ENCODE peak calls at places on chromosomes 13 and 19, in six cellular contexts. I, A, J, W, V and O are unnamed samples.

GRCh38 chr13:113324336-113324882 is 27.4 kb downstream of the LAMP1 start:
- ATAC-seq in J (no peak), W (no peak), I (no peak), V (no peak), A (no peak), O (no peak)

GRCh38 chr19:14425696-14426138 is 6.6 kb upstream of the DDX39A start:
- ATAC-seq in I (no peak), A (no peak), V (peak), J (no peak), W (no peak), O (no peak)

GRCh38 chr13:72508392-72508791 is 219.0 kb downstream of the MZT1 start:
- ATAC-seq in I (no peak), A (no peak), W (no peak), V (no peak), J (no peak), O (no peak)

GRCh38 chr13:99051768-99052455 is 74.0 kb upstream of the DOCK9 start:
- ATAC-seq in I (no peak), A (no peak), J (no peak), V (no peak), W (no peak), O (no peak)

GRCh38 chr19:17347361-17347760 is 10.0 kb downstream of the GTPBP3 start:
- ATAC-seq in J (no peak), A (peak), I (no peak), W (peak), V (no peak), O (peak)

GRCh38 chr13:28449826-28450773 is 44.8 kb downstream of the FLT1 start:
- ATAC-seq in J (no peak), V (no peak), A (no peak), W (no peak), I (no peak), O (no peak)

GRCh38 chr19:45779231-45780145 is 2.8 kb downstream of the DMPK start:
- ATAC-seq in W (peak), J (peak), I (peak), V (peak), A (peak), O (peak)

GRCh38 chr19:4423727-4424126 is 21.3 kb downstream of the CHAF1A start:
- ATAC-seq in W (no peak), J (no peak), V (no peak), A (no peak), I (no peak), O (no peak)

GRCh38 chr19:41206926-41207750 is 11.9 kb upstream of the AXL start:
- ATAC-seq in J (no peak), V (no peak), A (peak), I (no peak), W (peak), O (peak)

GRCh38 chr13:94351292-94352000 is 128.0 kb downstream of the DCT start:
- ATAC-seq in A (no peak), I (no peak), J (no peak), V (peak), W (no peak), O (no peak)

GRCh38 chr19:6697291-6697690 is 23.2 kb downstream of the C3 start:
- ATAC-seq in W (no peak), J (no peak), V (no peak), I (no peak), A (no peak), O (no peak)

GRCh38 chr13:42466123-42466522 is 107.8 kb upstream of the TNFSF11 start:
- ATAC-seq in I (no peak), A (no peak), J (no peak), W (no peak), V (no peak), O (no peak)

GRCh38 chr19:39582891-39583625 is 19.3 kb upstream of the LGALS13 start:
- ATAC-seq in V (no peak), J (no peak), A (no peak), W (no peak), I (no peak), O (no peak)

GRCh38 chr19:44596428-44597130 is 16.8 kb upstream of the IGSF23 start:
- ATAC-seq in I (peak), W (no peak), A (peak), J (peak), V (no peak), O (no peak)

GRCh38 chr13:76012091-76012721 is 376.1 kb downstream of the LMO7 start:
- ATAC-seq in J (no peak), V (peak), I (no peak), W (no peak), A (peak), O (no peak)

GRCh38 chr13:94028234-94029145 is 451.0 kb downstream of the DCT start:
- ATAC-seq in A (no peak), I (no peak), V (no peak), W (no peak), J (no peak), O (no peak)

GRCh38 chr13:48316826-48317510 is 13.4 kb downstream of the RB1 start:
- ATAC-seq in A (peak), W (peak), V (no peak), J (no peak), I (no peak), O (peak)

GRCh38 chr13:49435992-49436391 is 7.9 kb downstream of the CAB39L start:
- ATAC-seq in A (no peak), W (peak), J (no peak), I (no peak), V (peak), O (peak)

GRCh38 chr13:95049772-95050171 is 251.5 kb downstream of the ABCC4 start:
- ATAC-seq in J (no peak), I (no peak), A (no peak), V (no peak), W (no peak), O (no peak)

GRCh38 chr13:76754414-76754813 is 131.8 kb downstream of the KCTD12 start:
- ATAC-seq in W (peak), V (no peak), I (no peak), J (no peak), A (no peak), O (peak)

GRCh38 chr13:110123041-110123809 is 183.7 kb downstream of the COL4A1 start:
- ATAC-seq in W (no peak), I (no peak), A (no peak), V (no peak), J (no peak), O (no peak)

GRCh38 chr19:45952691-45953505 is 20.8 kb downstream of the NOVA2 start:
- ATAC-seq in V (peak), W (peak), A (no peak), I (peak), J (peak), O (no peak)

GRCh38 chr13:27621116-27621365 is 651 bp upstream of the POLR1D start:
- ATAC-seq in V (no peak), A (no peak), I (no peak), W (no peak), J (peak), O (no peak)

GRCh38 chr19:35143231-35143715 is at the start of gene FXYD7:
- ATAC-seq in W (no peak), A (no peak), I (no peak), J (no peak), V (no peak), O (no peak)

GRCh38 chr13:66835040-66835628 is 395.0 kb downstream of the PCDH9 start:
- ATAC-seq in I (peak), A (no peak), W (peak), V (no peak), J (no peak), O (peak)

DNA sequence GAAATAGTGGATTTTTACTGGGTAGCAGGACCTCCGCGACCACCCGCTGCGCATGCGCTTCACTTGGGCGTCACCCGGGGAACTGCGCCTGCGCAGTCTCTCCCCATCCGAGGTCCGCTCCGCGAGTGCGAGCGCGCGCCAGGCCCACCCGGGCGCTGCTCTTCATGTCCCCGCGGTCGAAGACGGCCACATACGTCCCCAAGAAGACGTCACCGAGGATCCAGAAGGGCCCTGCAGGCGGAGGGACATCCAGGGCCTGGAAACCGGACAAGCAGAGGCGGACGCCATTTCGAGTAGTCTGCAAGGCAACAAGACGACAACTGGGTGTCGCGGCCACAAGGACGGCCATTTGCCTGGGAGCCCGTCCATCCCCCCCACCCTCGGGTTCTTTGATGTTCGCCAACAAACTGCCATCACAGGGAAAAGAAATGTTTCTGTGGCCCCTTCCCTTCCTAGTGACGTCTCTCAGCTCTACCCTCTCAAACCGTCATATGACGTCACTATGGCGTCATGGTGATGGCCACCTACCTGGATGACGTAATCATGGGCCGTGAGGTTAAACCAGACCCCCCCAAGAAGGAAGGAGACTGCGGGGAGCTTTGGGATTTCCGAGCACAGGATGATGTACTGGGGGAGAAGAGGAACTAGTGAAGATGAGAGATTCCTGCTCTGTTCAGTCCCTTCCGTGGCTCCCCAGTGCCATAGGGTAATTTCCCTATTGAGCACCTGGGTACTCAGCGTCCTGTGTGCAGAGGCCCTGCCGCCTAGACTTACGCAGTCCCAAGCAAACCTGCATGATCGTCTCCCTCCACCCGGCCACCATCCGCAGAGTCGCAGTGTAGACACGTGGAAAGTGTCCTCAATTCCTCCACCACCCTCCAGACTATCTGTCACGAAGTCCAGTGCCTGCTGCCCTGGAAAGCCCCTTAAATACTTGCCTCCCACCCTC is 6.7 kb downstream of the NAPSA start:
- ATAC-seq in J (peak), I (no peak), A (no peak), W (peak), V (peak), O (peak)
- TF ChIP-seq POLR2A in J (peak), I (no peak), A (peak), W (no peak), V (no peak), O (no peak)

GRCh38 chr19:16325161-16325527 is 518 bp downstream of the KLF2 start:
- ATAC-seq in W (peak), A (no peak), J (peak), V (peak), I (peak), O (peak)

GRCh38 chr19:16327131-16327450 is 2.5 kb downstream of the KLF2 start:
- ATAC-seq in J (no peak), W (no peak), I (no peak), V (no peak), A (no peak), O (no peak)

GRCh38 chr19:16326401-16327130 is 1.9 kb downstream of the KLF2 start:
- ATAC-seq in V (no peak), J (no peak), A (no peak), W (no peak), I (no peak), O (no peak)

GRCh38 chr19:16324384-16325160 is at the start of gene KLF2:
- ATAC-seq in J (peak), W (peak), A (peak), V (peak), I (peak), O (peak)

GRCh38 chr19:16325671-16326400 is 1.2 kb downstream of the KLF2 start:
- ATAC-seq in J (no peak), I (no peak), V (no peak), W (no peak), A (no peak), O (no peak)
- TF ChIP-seq POLR2A in J (no peak), I (no peak), V (peak), W (no peak), A (peak), O (peak)

GRCh38 chr19:37973666-37974065 is 66.7 kb downstream of the SIPA1L3 start:
- ATAC-seq in V (no peak), I (no peak), A (no peak), J (no peak), W (no peak), O (no peak)

GRCh38 chr19:37966211-37967072 is 59.4 kb downstream of the SIPA1L3 start:
- ATAC-seq in W (no peak), A (no peak), V (peak), I (peak), J (peak), O (no peak)

GRCh38 chr19:37972803-37973202 is 65.8 kb downstream of the SIPA1L3 start:
- ATAC-seq in A (no peak), I (no peak), J (no peak), V (no peak), W (no peak), O (no peak)

GRCh38 chr19:37969695-37970094 is 62.7 kb downstream of the SIPA1L3 start:
- ATAC-seq in V (no peak), I (no peak), W (no peak), A (no peak), J (no peak), O (no peak)

DNA sequence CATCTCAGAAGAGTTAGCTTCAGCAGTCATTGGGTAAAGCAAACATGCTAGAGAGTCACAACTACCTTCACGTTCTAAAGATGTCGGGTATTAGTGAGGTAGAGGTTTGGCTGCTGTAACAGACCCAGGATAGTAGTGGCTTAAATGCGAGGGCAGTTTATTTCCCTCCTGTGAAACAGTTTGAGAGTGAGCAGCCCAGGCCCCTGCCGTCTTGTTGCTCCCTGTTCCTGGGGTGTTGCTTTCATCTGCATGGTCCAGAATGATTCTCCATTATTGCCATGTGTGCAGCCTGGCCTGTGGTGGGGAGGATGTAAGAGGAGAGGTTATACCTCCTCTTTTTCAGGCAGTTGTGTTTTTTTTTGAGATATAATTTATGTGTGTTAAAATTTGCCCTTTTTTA is 63.7 kb downstream of the SIPA1L3 start:
- ATAC-seq in I (no peak), W (no peak), V (no peak), A (no peak), J (no peak), O (no peak)
- TF ChIP-seq POLR2A in I (no peak), W (no peak), V (no peak), A (no peak), J (no peak), O (no peak)

DNA sequence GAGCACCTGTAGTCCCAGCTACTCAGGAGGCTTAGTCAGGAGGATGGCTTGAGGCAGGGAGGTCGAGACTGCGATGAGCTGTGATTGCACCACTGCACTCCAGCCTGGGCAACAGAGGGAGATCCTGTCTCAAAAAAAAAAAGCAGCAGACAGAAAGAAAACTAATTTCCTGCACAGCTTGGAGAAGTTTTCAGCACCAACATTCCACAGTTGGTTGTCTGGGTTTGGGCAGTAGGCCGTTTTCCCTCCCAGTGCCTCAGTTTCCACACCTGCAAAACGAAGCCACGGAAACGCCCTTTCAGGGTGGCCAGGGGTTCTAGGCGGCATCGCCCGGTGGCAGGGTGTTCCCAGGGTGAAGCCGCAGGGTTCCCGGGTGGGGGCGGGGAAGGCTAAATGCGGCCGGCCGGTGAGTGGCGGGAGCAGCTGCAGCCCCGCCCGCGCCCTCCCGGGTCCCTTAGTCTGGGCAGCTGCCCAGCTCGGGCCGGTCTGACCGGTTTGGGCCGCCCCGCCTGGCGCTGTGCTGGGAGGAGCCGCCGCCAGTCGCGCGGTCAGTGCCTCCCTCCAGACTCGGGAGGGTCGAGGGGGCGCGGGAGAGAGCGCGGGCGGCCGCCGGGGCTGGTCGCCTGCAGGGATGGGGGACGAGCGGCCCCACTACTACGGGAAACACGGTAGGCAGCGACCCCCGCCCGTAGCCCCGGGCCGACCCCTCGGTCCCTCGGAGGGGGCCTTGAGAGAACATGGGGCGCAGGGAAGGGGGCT is at the start of gene SLC44A2:
- ATAC-seq in W (peak), A (peak), I (peak), J (peak), V (peak), O (peak)
- TF ChIP-seq POLR2A in W (no peak), A (peak), I (no peak), J (peak), V (no peak), O (no peak)

GRCh38 chr19:18964121-18964520 is 23.1 kb upstream of the HOMER3 start:
- ATAC-seq in W (no peak), J (no peak), A (no peak), I (no peak), V (no peak), O (no peak)

GRCh38 chr19:18969953-18970659 is 29.1 kb upstream of the HOMER3 start:
- ATAC-seq in J (no peak), W (no peak), V (peak), A (no peak), I (no peak), O (no peak)

GRCh38 chr19:18967358-18968146 is 26.5 kb upstream of the HOMER3 start:
- ATAC-seq in I (no peak), V (peak), A (peak), J (no peak), W (peak), O (peak)

GRCh38 chr19:18961767-18962423 is 20.9 kb upstream of the HOMER3 start:
- ATAC-seq in V (peak), W (no peak), J (no peak), A (no peak), I (peak), O (no peak)

GRCh38 chr19:18966304-18966703 is 25.3 kb upstream of the HOMER3 start:
- ATAC-seq in J (no peak), I (no peak), V (no peak), W (no peak), A (no peak), O (no peak)
- TF ChIP-seq POLR2A in J (no peak), I (no peak), V (no peak), W (no peak), A (no peak), O (no peak)

GRCh38 chr19:55165952-55166529 is 372 bp downstream of the DNAAF3 start:
- ATAC-seq in V (peak), I (peak), J (peak), W (peak), A (peak), O (peak)

GRCh38 chr19:55171440-55171839 is 5.0 kb upstream of the DNAAF3 start:
- ATAC-seq in V (no peak), A (no peak), W (no peak), I (no peak), J (no peak), O (no peak)

GRCh38 chr19:55169136-55169535 is 2.7 kb upstream of the DNAAF3 start:
- ATAC-seq in W (no peak), J (no peak), A (no peak), V (no peak), I (no peak), O (no peak)

GRCh38 chr19:55161571-55162322 is 4.2 kb upstream of the TNNI3 start:
- ATAC-seq in W (no peak), V (no peak), A (no peak), I (no peak), J (no peak), O (no peak)

GRCh38 chr19:55166530-55167268 is at the start of gene DNAAF3:
- ATAC-seq in I (peak), V (peak), J (peak), A (peak), W (peak), O (peak)
- TF ChIP-seq POLR2A in I (no peak), V (no peak), J (no peak), A (no peak), W (no peak), O (no peak)

DNA sequence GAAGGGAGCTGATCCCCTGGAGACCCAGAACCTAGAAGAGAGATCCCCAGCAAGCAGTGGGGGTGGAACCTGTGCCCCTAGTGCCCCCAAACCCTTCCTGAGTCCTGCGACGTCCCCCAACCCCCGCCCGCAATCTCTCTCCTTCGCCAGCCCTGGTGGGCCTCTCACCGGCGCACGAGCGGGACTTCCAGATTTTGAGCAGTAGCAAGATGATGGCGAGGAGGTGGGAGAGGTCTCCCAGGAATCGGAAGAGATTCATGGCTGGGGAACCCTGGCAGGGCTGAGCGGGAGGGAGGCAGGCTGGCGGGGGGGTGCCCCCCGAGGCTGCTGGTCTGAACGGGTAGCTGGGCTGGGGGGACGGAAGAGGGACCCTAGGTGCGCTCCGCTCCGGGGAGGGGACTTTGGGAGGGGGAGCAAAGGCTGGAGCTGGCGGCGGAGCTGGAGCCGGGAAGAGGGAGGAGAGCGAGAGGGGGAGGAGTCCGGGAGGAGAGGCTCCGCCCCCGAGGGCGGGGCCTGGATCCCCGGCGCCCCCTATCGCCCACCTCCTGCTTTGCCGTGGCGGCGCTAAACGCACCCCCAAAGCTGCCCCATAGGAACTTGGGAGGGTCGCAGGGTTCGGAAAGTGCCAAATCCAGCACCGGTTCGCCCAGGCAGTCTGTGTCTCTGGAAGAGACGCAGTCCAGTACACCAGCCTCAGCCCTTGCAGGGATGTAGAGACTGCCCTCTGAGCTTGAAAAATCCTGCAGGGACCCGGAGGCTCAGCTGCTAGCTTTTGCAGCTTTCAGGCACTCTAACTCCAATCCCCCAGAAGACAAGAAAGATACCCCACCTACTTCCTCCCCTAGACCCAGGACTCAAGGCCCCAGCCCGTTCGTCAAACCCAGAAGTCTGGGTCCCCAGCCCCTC is at the start of gene KDELR1:
- ATAC-seq in W (peak), J (peak), V (peak), A (peak), I (peak), O (peak)
- TF ChIP-seq POLR2A in W (no peak), J (peak), V (no peak), A (peak), I (peak), O (peak)

GRCh38 chr19:19821366-19822147 is at the start of gene ZNF506:
- ATAC-seq in A (peak), I (no peak), J (peak), W (peak), V (peak), O (peak)
- TF ChIP-seq POLR2A in A (peak), I (no peak), J (peak), W (peak), V (peak), O (peak)